ENCODE peak calls at places on chromosomes 6 and 20, in ten cellular contexts. One of them, this sample, is unnamed.

GRCh38 chr20:12409501-12409900 is 491.8 kb downstream of the BTBD3 start:
- DNase-seq in HL-60: no peak
- DNase-seq in lung: no peak
- DNase-seq in heart right ventricle: no peak
- DNase-seq in left ventricle myocardium inferior: no peak
- DNase-seq in fibroblast of pulmonary artery: no peak
- DNase-seq in psoas muscle: no peak
- DNase-seq in lower leg skin: no peak
- DNase-seq in astrocyte of the spinal cord: no peak
- DNase-seq in endothelial cell of umbilical vein: no peak
- DNase-seq in this sample: no peak

GRCh38 chr20:4719190-4719589 is 2.5 kb upstream of the PRND start:
- DNase-seq in HL-60: no peak
- DNase-seq in lung: no peak
- DNase-seq in heart right ventricle: no peak
- DNase-seq in left ventricle myocardium inferior: no peak
- DNase-seq in fibroblast of pulmonary artery: no peak
- DNase-seq in psoas muscle: no peak
- DNase-seq in lower leg skin: no peak
- DNase-seq in astrocyte of the spinal cord: no peak
- DNase-seq in endothelial cell of umbilical vein: no peak
- DNase-seq in this sample: no peak

GRCh38 chr6:163526356-163526755 is 111.8 kb downstream of the QKI start:
- DNase-seq in HL-60: no peak
- DNase-seq in lung: no peak
- DNase-seq in heart right ventricle: no peak
- DNase-seq in left ventricle myocardium inferior: no peak
- DNase-seq in fibroblast of pulmonary artery: no peak
- DNase-seq in psoas muscle: no peak
- DNase-seq in lower leg skin: no peak
- DNase-seq in astrocyte of the spinal cord: no peak
- DNase-seq in endothelial cell of umbilical vein: no peak
- DNase-seq in this sample: no peak

GRCh38 chr6:118804091-118804490 is 89.9 kb upstream of the ASF1A start:
- DNase-seq in HL-60: no peak
- DNase-seq in lung: no peak
- DNase-seq in heart right ventricle: no peak
- DNase-seq in left ventricle myocardium inferior: no peak
- DNase-seq in fibroblast of pulmonary artery: no peak
- DNase-seq in psoas muscle: no peak
- DNase-seq in lower leg skin: no peak
- DNase-seq in astrocyte of the spinal cord: no peak
- DNase-seq in endothelial cell of umbilical vein: no peak
- DNase-seq in this sample: no peak

GRCh38 chr6:29509239-29509638 is 21.5 kb upstream of the MAS1L start:
- DNase-seq in HL-60: no peak
- DNase-seq in lung: no peak
- DNase-seq in heart right ventricle: no peak
- DNase-seq in left ventricle myocardium inferior: no peak
- DNase-seq in fibroblast of pulmonary artery: no peak
- DNase-seq in psoas muscle: no peak
- DNase-seq in lower leg skin: peak
- DNase-seq in astrocyte of the spinal cord: no peak
- DNase-seq in endothelial cell of umbilical vein: no peak
- DNase-seq in this sample: no peak

GRCh38 chr6:20213271-20213798 is 1.1 kb upstream of the MBOAT1 start:
- DNase-seq in HL-60: peak
- DNase-seq in lung: no peak
- DNase-seq in heart right ventricle: no peak
- DNase-seq in left ventricle myocardium inferior: no peak
- DNase-seq in fibroblast of pulmonary artery: peak
- DNase-seq in psoas muscle: no peak
- DNase-seq in lower leg skin: no peak
- DNase-seq in astrocyte of the spinal cord: no peak
- DNase-seq in endothelial cell of umbilical vein: no peak
- DNase-seq in this sample: peak

GRCh38 chr6:100096356-100096755 is 102.3 kb upstream of the MCHR2 start:
- DNase-seq in HL-60: no peak
- DNase-seq in lung: no peak
- DNase-seq in heart right ventricle: no peak
- DNase-seq in left ventricle myocardium inferior: no peak
- DNase-seq in fibroblast of pulmonary artery: no peak
- DNase-seq in psoas muscle: no peak
- DNase-seq in lower leg skin: no peak
- DNase-seq in astrocyte of the spinal cord: no peak
- DNase-seq in endothelial cell of umbilical vein: no peak
- DNase-seq in this sample: no peak

GRCh38 chr6:12483712-12484111 is 193.6 kb downstream of the EDN1 start:
- DNase-seq in HL-60: no peak
- DNase-seq in lung: no peak
- DNase-seq in heart right ventricle: no peak
- DNase-seq in left ventricle myocardium inferior: no peak
- DNase-seq in fibroblast of pulmonary artery: peak
- DNase-seq in psoas muscle: no peak
- DNase-seq in lower leg skin: no peak
- DNase-seq in astrocyte of the spinal cord: peak
- DNase-seq in endothelial cell of umbilical vein: peak
- DNase-seq in this sample: peak

GRCh38 chr6:89604662-89605061 is 33.9 kb downstream of the LYRM2 start:
- DNase-seq in HL-60: no peak
- DNase-seq in lung: no peak
- DNase-seq in heart right ventricle: no peak
- DNase-seq in left ventricle myocardium inferior: no peak
- DNase-seq in fibroblast of pulmonary artery: no peak
- DNase-seq in psoas muscle: no peak
- DNase-seq in lower leg skin: no peak
- DNase-seq in astrocyte of the spinal cord: no peak
- DNase-seq in endothelial cell of umbilical vein: no peak
- DNase-seq in this sample: no peak

GRCh38 chr6:79635179-79635578 is 4.0 kb downstream of the SH3BGRL2 start:
- DNase-seq in HL-60: no peak
- DNase-seq in lung: no peak
- DNase-seq in heart right ventricle: no peak
- DNase-seq in left ventricle myocardium inferior: no peak
- DNase-seq in fibroblast of pulmonary artery: peak
- DNase-seq in psoas muscle: no peak
- DNase-seq in lower leg skin: no peak
- DNase-seq in astrocyte of the spinal cord: peak
- DNase-seq in endothelial cell of umbilical vein: peak
- DNase-seq in this sample: no peak

GRCh38 chr6:13304580-13305255 is 23.6 kb downstream of the TBC1D7 start:
- DNase-seq in HL-60: no peak
- DNase-seq in lung: peak
- DNase-seq in heart right ventricle: no peak
- DNase-seq in left ventricle myocardium inferior: no peak
- DNase-seq in fibroblast of pulmonary artery: peak
- DNase-seq in psoas muscle: no peak
- DNase-seq in lower leg skin: peak
- DNase-seq in astrocyte of the spinal cord: no peak
- DNase-seq in endothelial cell of umbilical vein: no peak
- DNase-seq in this sample: no peak

GRCh38 chr20:49775229-49775693 is 37.4 kb upstream of the SLC9A8 start:
- DNase-seq in HL-60: no peak
- DNase-seq in lung: peak
- DNase-seq in heart right ventricle: peak
- DNase-seq in left ventricle myocardium inferior: no peak
- DNase-seq in fibroblast of pulmonary artery: peak
- DNase-seq in psoas muscle: peak
- DNase-seq in lower leg skin: no peak
- DNase-seq in astrocyte of the spinal cord: peak
- DNase-seq in endothelial cell of umbilical vein: peak
- DNase-seq in this sample: peak

GRCh38 chr6:30800876-30801275 is 56.5 kb upstream of the IER3 start:
- DNase-seq in HL-60: no peak
- DNase-seq in lung: no peak
- DNase-seq in heart right ventricle: peak
- DNase-seq in left ventricle myocardium inferior: no peak
- DNase-seq in fibroblast of pulmonary artery: peak
- DNase-seq in psoas muscle: no peak
- DNase-seq in lower leg skin: no peak
- DNase-seq in astrocyte of the spinal cord: no peak
- DNase-seq in endothelial cell of umbilical vein: peak
- DNase-seq in this sample: no peak

GRCh38 chr20:48176139-48176538 is 390.9 kb upstream of the SULF2 start:
- DNase-seq in HL-60: no peak
- DNase-seq in lung: no peak
- DNase-seq in heart right ventricle: no peak
- DNase-seq in left ventricle myocardium inferior: no peak
- DNase-seq in fibroblast of pulmonary artery: no peak
- DNase-seq in psoas muscle: no peak
- DNase-seq in lower leg skin: no peak
- DNase-seq in astrocyte of the spinal cord: no peak
- DNase-seq in endothelial cell of umbilical vein: no peak
- DNase-seq in this sample: no peak

DNA sequence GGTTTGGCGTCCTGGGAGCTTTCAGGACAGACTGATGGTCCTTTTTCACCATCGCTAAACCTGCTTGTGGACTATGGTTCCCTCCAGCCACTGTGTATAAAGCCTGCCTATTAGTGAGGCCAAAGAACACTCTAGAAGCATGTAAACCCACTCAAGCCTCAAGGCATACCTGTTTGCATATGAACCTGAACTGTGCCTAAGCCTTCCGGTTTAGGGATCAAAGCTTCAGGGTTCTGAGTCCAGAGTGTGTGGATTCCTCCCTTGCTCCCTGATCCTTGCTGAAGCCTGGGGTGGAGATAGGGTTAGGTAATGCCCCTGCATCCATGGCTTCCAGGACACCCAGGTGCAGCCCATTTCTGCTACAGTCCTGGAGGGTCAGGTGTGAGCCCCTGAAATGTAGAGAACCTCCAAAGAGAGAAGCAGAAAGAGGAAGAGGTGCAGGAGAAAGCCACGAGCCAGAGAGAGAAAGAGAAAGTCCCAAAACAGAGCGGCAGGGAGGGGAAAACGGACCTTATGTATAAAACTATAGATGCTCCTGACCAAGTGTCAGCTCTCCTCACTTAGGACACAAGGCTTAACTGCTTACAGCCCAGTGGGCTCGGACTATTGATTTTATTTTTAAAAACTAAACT is 93.3 kb downstream of the SCML4 start:
- DNase-seq in HL-60: peak
- DNase-seq in lung: no peak
- DNase-seq in heart right ventricle: no peak
- DNase-seq in left ventricle myocardium inferior: no peak
- DNase-seq in fibroblast of pulmonary artery: no peak
- DNase-seq in psoas muscle: no peak
- DNase-seq in lower leg skin: peak
- DNase-seq in astrocyte of the spinal cord: no peak
- DNase-seq in endothelial cell of umbilical vein: no peak
- DNase-seq in this sample: no peak
- H3K4me3 ChIP-seq in HL-60: no peak
- H3K4me3 ChIP-seq in lung: no peak
- H3K4me3 ChIP-seq in heart right ventricle: no peak
- H3K4me3 ChIP-seq in left ventricle myocardium inferior: no peak
- H3K4me3 ChIP-seq in fibroblast of pulmonary artery: no peak
- H3K4me3 ChIP-seq in psoas muscle: no peak
- H3K4me3 ChIP-seq in lower leg skin: no peak
- H3K4me3 ChIP-seq in astrocyte of the spinal cord: no peak
- H3K4me3 ChIP-seq in endothelial cell of umbilical vein: no peak
- H3K4me3 ChIP-seq in this sample: no peak

GRCh38 chr6:912871-913663 is 220.1 kb upstream of the EXOC2 start:
- DNase-seq in HL-60: no peak
- DNase-seq in lung: no peak
- DNase-seq in heart right ventricle: peak
- DNase-seq in left ventricle myocardium inferior: no peak
- DNase-seq in fibroblast of pulmonary artery: no peak
- DNase-seq in psoas muscle: no peak
- DNase-seq in lower leg skin: no peak
- DNase-seq in astrocyte of the spinal cord: peak
- DNase-seq in endothelial cell of umbilical vein: no peak
- DNase-seq in this sample: peak
- TF ChIP-seq CTCF in HL-60: peak
- TF ChIP-seq CTCF in lung: peak
- TF ChIP-seq CTCF in heart right ventricle: peak
- TF ChIP-seq CTCF in left ventricle myocardium inferior: peak
- TF ChIP-seq CTCF in fibroblast of pulmonary artery: no peak
- TF ChIP-seq CTCF in psoas muscle: no peak
- TF ChIP-seq CTCF in lower leg skin: no peak
- TF ChIP-seq CTCF in astrocyte of the spinal cord: peak
- TF ChIP-seq CTCF in endothelial cell of umbilical vein: no peak
- TF ChIP-seq CTCF in this sample: no peak

GRCh38 chr6:165985281-165985925 is 182.2 kb downstream of the TBXT start:
- DNase-seq in HL-60: no peak
- DNase-seq in lung: no peak
- DNase-seq in heart right ventricle: no peak
- DNase-seq in left ventricle myocardium inferior: no peak
- DNase-seq in fibroblast of pulmonary artery: no peak
- DNase-seq in psoas muscle: no peak
- DNase-seq in lower leg skin: no peak
- DNase-seq in astrocyte of the spinal cord: no peak
- DNase-seq in endothelial cell of umbilical vein: no peak
- DNase-seq in this sample: no peak
- H3K4me3 ChIP-seq in HL-60: no peak
- H3K4me3 ChIP-seq in lung: no peak
- H3K4me3 ChIP-seq in heart right ventricle: no peak
- H3K4me3 ChIP-seq in left ventricle myocardium inferior: peak
- H3K4me3 ChIP-seq in fibroblast of pulmonary artery: peak
- H3K4me3 ChIP-seq in psoas muscle: no peak
- H3K4me3 ChIP-seq in lower leg skin: no peak
- H3K4me3 ChIP-seq in astrocyte of the spinal cord: no peak
- H3K4me3 ChIP-seq in endothelial cell of umbilical vein: no peak
- H3K4me3 ChIP-seq in this sample: no peak

GRCh38 chr6:69617163-69617562 is 179.6 kb downstream of the LMBRD1 start:
- DNase-seq in HL-60: no peak
- DNase-seq in lung: no peak
- DNase-seq in heart right ventricle: no peak
- DNase-seq in left ventricle myocardium inferior: no peak
- DNase-seq in fibroblast of pulmonary artery: no peak
- DNase-seq in psoas muscle: no peak
- DNase-seq in lower leg skin: no peak
- DNase-seq in astrocyte of the spinal cord: no peak
- DNase-seq in endothelial cell of umbilical vein: no peak
- DNase-seq in this sample: no peak

GRCh38 chr6:69624944-69625343 is 171.9 kb downstream of the LMBRD1 start:
- DNase-seq in HL-60: no peak
- DNase-seq in lung: no peak
- DNase-seq in heart right ventricle: no peak
- DNase-seq in left ventricle myocardium inferior: no peak
- DNase-seq in fibroblast of pulmonary artery: no peak
- DNase-seq in psoas muscle: no peak
- DNase-seq in lower leg skin: no peak
- DNase-seq in astrocyte of the spinal cord: no peak
- DNase-seq in endothelial cell of umbilical vein: no peak
- DNase-seq in this sample: no peak

GRCh38 chr6:69627625-69628024 is 169.2 kb downstream of the LMBRD1 start:
- DNase-seq in HL-60: no peak
- DNase-seq in lung: no peak
- DNase-seq in heart right ventricle: no peak
- DNase-seq in left ventricle myocardium inferior: no peak
- DNase-seq in fibroblast of pulmonary artery: no peak
- DNase-seq in psoas muscle: no peak
- DNase-seq in lower leg skin: no peak
- DNase-seq in astrocyte of the spinal cord: no peak
- DNase-seq in endothelial cell of umbilical vein: no peak
- DNase-seq in this sample: no peak

GRCh38 chr6:69622230-69622629 is 174.6 kb downstream of the LMBRD1 start:
- DNase-seq in HL-60: no peak
- DNase-seq in lung: no peak
- DNase-seq in heart right ventricle: no peak
- DNase-seq in left ventricle myocardium inferior: no peak
- DNase-seq in fibroblast of pulmonary artery: no peak
- DNase-seq in psoas muscle: no peak
- DNase-seq in lower leg skin: no peak
- DNase-seq in astrocyte of the spinal cord: no peak
- DNase-seq in endothelial cell of umbilical vein: no peak
- DNase-seq in this sample: no peak

GRCh38 chr6:69622924-69623323 is 173.9 kb downstream of the LMBRD1 start:
- DNase-seq in HL-60: no peak
- DNase-seq in lung: no peak
- DNase-seq in heart right ventricle: no peak
- DNase-seq in left ventricle myocardium inferior: no peak
- DNase-seq in fibroblast of pulmonary artery: no peak
- DNase-seq in psoas muscle: no peak
- DNase-seq in lower leg skin: no peak
- DNase-seq in astrocyte of the spinal cord: no peak
- DNase-seq in endothelial cell of umbilical vein: no peak
- DNase-seq in this sample: no peak
- TF ChIP-seq CTCF in HL-60: no peak
- TF ChIP-seq CTCF in lung: no peak
- TF ChIP-seq CTCF in heart right ventricle: no peak
- TF ChIP-seq CTCF in left ventricle myocardium inferior: no peak
- TF ChIP-seq CTCF in fibroblast of pulmonary artery: no peak
- TF ChIP-seq CTCF in psoas muscle: no peak
- TF ChIP-seq CTCF in lower leg skin: no peak
- TF ChIP-seq CTCF in astrocyte of the spinal cord: no peak
- TF ChIP-seq CTCF in endothelial cell of umbilical vein: no peak
- TF ChIP-seq CTCF in this sample: no peak

This sample was measured in cardiac fibroblast.